ENCODE peak calls at places on chromosomes 11 and 22, in seven cellular contexts. Z, L, K, P, O, F and U are unnamed samples.

GRCh38 chr11:47907499-47907898 is 59.3 kb upstream of the NUP160 start:
- DNase-seq in F (no peak), O (no peak), P (no peak), L (no peak), Z (no peak), K (no peak), U (no peak)

GRCh38 chr11:7154881-7155344 is 66.1 kb downstream of the RBMXL2 start:
- DNase-seq in K (no peak), L (no peak), O (no peak), P (no peak), F (no peak), Z (no peak), U (no peak)

GRCh38 chr22:17366830-17367229 is 2.4 kb upstream of the CECR2 start:
- DNase-seq in L (peak), P (peak), Z (peak), F (peak), K (peak), O (peak), U (peak)

GRCh38 chr11:125164422-125165110 is at the start of gene PKNOX2:
- DNase-seq in L (peak), O (peak), K (peak), F (peak), P (peak), Z (peak), U (peak)

GRCh38 chr22:19717691-19718254 is 3.5 kb downstream of the SEPTIN5 start:
- DNase-seq in Z (peak), L (peak), K (no peak), P (peak), O (peak), F (no peak), U (peak)

GRCh38 chr22:46500201-46500600 is 37.2 kb downstream of the CELSR1 start:
- DNase-seq in O (no peak), Z (no peak), K (no peak), L (no peak), F (no peak), P (peak), U (no peak)

GRCh38 chr11:15074206-15075161 is 1.1 kb downstream of the CALCB start:
- DNase-seq in P (peak), L (peak), O (peak), Z (peak), K (peak), F (peak), U (peak)

GRCh38 chr11:2709429-2709828 is 9.6 kb upstream of the KCNQ1OT1 start:
- DNase-seq in Z (no peak), F (no peak), K (no peak), L (no peak), P (no peak), O (no peak), U (no peak)

GRCh38 chr11:101880208-101880607 is 34.6 kb upstream of the CEP126 start:
- DNase-seq in F (no peak), O (no peak), P (no peak), K (no peak), Z (peak), L (peak), U (peak)

GRCh38 chr11:6633422-6634408 is 14.5 kb upstream of the TPP1 start:
- DNase-seq in K (no peak), Z (no peak), L (no peak), F (no peak), P (no peak), O (no peak), U (no peak)

GRCh38 chr11:47998733-47999359 is 18.5 kb downstream of the PTPRJ start:
- DNase-seq in F (no peak), K (no peak), P (no peak), L (peak), O (no peak), Z (no peak), U (no peak)

GRCh38 chr11:69209936-69210659 is 54.4 kb downstream of the SMIM38 start:
- DNase-seq in Z (peak), P (no peak), F (no peak), L (no peak), O (no peak), K (peak), U (peak)

GRCh38 chr11:127003260-127003981 is 2.9 kb upstream of the KIRREL3 start:
- DNase-seq in O (no peak), L (peak), K (peak), P (peak), Z (peak), F (no peak), U (peak)

GRCh38 chr11:57288771-57289579 is 35.8 kb downstream of the TNKS1BP1 start:
- DNase-seq in K (no peak), F (no peak), O (no peak), Z (no peak), P (peak), L (no peak), U (no peak)

GRCh38 chr11:10385696-10386095 is 69.4 kb upstream of the AMPD3 start:
- DNase-seq in Z (no peak), F (no peak), K (no peak), O (no peak), P (no peak), L (no peak), U (no peak)

GRCh38 chr22:22818202-22818538 is 69.4 kb upstream of the IGLL5 start:
- DNase-seq in L (no peak), F (no peak), K (no peak), O (no peak), P (no peak), Z (no peak), U (no peak)

GRCh38 chr22:28799125-28799833 is 1.1 kb downstream of the XBP1 start:
- DNase-seq in P (no peak), L (peak), Z (peak), F (no peak), O (no peak), K (peak), U (no peak)

GRCh38 chr11:132846080-132846479 is 686.2 kb downstream of the OPCML start:
- DNase-seq in F (no peak), Z (no peak), P (no peak), O (no peak), K (no peak), L (no peak), U (no peak)

GRCh38 chr22:35460678-35461077 is 60.7 kb downstream of the MCM5 start:
- DNase-seq in F (no peak), O (no peak), Z (no peak), P (no peak), L (no peak), K (no peak), U (no peak)

GRCh38 chr22:32281092-32281491 is 25.9 kb upstream of the SLC5A4 start:
- DNase-seq in O (no peak), K (no peak), F (no peak), Z (no peak), P (no peak), L (peak), U (no peak)

GRCh38 chr22:42347281-42347824 is 76.9 kb upstream of the TCF20 start:
- DNase-seq in F (no peak), L (no peak), P (peak), O (no peak), Z (no peak), K (no peak), U (no peak)

GRCh38 chr11:46309669-46310288 is 32.3 kb downstream of the CREB3L1 start:
- DNase-seq in O (no peak), F (no peak), Z (peak), K (peak), P (no peak), L (no peak), U (no peak)

GRCh38 chr22:42644422-42645340 is 4.3 kb upstream of the ATP5MGL start:
- DNase-seq in P (no peak), O (peak), F (no peak), K (no peak), Z (no peak), L (no peak), U (no peak)

GRCh38 chr11:74442601-74443000 is 24.7 kb downstream of the KCNE3 start:
- DNase-seq in P (no peak), K (no peak), Z (no peak), O (no peak), L (peak), F (no peak), U (no peak)

GRCh38 chr22:44180706-44181032 is at the start of gene PARVG:
- DNase-seq in K (no peak), Z (peak), P (no peak), O (no peak), F (no peak), L (no peak), U (no peak)

GRCh38 chr11:69000831-69001245 is 12.2 kb downstream of the MRGPRF start:
- DNase-seq in F (peak), O (peak), Z (no peak), P (no peak), L (peak), K (no peak), U (no peak)

GRCh38 chr11:129061466-129062194 is 119.0 kb upstream of the TP53AIP1 start:
- DNase-seq in L (peak), K (no peak), Z (no peak), F (no peak), P (no peak), O (no peak), U (no peak)

GRCh38 chr11:76665921-76666351 is 4.6 kb downstream of the LRRC32 start:
- DNase-seq in F (peak), L (no peak), K (no peak), P (peak), Z (no peak), O (peak), U (no peak)

GRCh38 chr22:39254789-39255298 is 10.1 kb upstream of the PDGFB start:
- DNase-seq in Z (peak), L (peak), P (no peak), O (no peak), F (no peak), K (no peak), U (no peak)

GRCh38 chr22:39290724-39291161 is 28.7 kb downstream of the RPL3 start:
- DNase-seq in Z (peak), F (no peak), P (peak), O (peak), K (no peak), L (peak), U (no peak)

GRCh38 chr11:94271885-94272372 is 32.5 kb upstream of the IZUMO1R start:
- DNase-seq in F (no peak), L (no peak), Z (peak), P (no peak), O (no peak), K (no peak), U (no peak)

GRCh38 chr11:130124096-130124495 is 35.5 kb upstream of the ST14 start:
- DNase-seq in K (no peak), L (peak), F (no peak), Z (peak), O (peak), P (no peak), U (no peak)

GRCh38 chr11:79276900-79277299 is 163.9 kb downstream of the TENM4 start:
- DNase-seq in O (no peak), F (no peak), P (no peak), Z (no peak), K (no peak), L (no peak), U (no peak)

GRCh38 chr11:4025957-4026324 is 68.7 kb upstream of the RRM1 start:
- DNase-seq in F (no peak), P (no peak), Z (no peak), O (no peak), K (no peak), L (no peak), U (no peak)

GRCh38 chr11:42631223-42631843 is 680.5 kb upstream of the API5 start:
- DNase-seq in P (no peak), F (no peak), Z (no peak), K (no peak), O (no peak), L (peak), U (peak)

GRCh38 chr11:95793111-95793510 is 2.8 kb downstream of the CEP57 start:
- DNase-seq in O (no peak), F (no peak), K (no peak), P (no peak), Z (no peak), L (no peak), U (no peak)

GRCh38 chr22:24707477-24707816 is 67.1 kb downstream of the PIWIL3 start:
- DNase-seq in Z (no peak), P (no peak), L (peak), F (no peak), K (no peak), O (no peak), U (no peak)
- TF ChIP-seq CTCF in Z (no peak), P (no peak), L (no peak), F (no peak), K (peak), O (no peak), U (peak)

GRCh38 chr11:67312187-67313021 is 9.1 kb downstream of the SSH3 start:
- DNase-seq in P (no peak), L (peak), Z (no peak), O (peak), K (peak), F (no peak), U (no peak)

GRCh38 chr11:67309661-67310061 is 6.3 kb downstream of the SSH3 start:
- DNase-seq in L (no peak), Z (no peak), O (no peak), K (no peak), P (no peak), F (no peak), U (no peak)

GRCh38 chr11:67310246-67311050 is 7.1 kb downstream of the SSH3 start:
- DNase-seq in L (no peak), P (no peak), F (no peak), O (no peak), K (no peak), Z (no peak), U (no peak)

GRCh38 chr11:67311556-67312082 is 8.3 kb downstream of the SSH3 start:
- DNase-seq in F (no peak), P (no peak), Z (no peak), O (no peak), L (no peak), K (peak), U (no peak)

DNA sequence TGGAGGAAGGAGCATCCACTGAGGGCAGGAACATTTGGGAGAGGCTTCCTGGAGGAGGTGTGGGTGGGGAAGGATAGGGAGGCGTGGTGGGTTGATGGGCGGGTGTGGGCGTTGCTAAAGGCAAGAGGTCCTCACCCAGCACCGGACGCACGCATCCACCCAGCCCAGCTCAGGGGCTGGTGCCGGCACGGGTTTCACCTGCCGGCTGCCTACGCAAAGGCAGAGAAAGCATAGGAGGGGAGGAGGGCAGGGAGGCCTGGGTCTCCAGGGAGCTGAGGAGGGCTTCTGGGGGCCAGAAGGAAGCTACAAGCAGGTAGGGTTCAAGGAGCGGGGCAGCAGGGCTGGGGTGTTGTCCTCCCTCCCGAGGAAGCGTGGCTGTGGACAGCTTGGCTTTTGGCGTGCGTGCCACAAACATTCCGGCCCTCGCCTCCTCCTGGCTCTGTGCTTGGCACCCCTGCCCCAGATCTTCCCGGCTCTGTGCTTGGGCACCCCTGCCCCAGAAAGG is 7.8 kb downstream of the SSH3 start:
- DNase-seq in K (no peak), O (no peak), F (no peak), Z (no peak), L (no peak), P (no peak), U (no peak)
- TF ChIP-seq CTCF in K (no peak), O (no peak), F (no peak), Z (no peak), L (no peak), P (no peak), U (no peak)

DNA sequence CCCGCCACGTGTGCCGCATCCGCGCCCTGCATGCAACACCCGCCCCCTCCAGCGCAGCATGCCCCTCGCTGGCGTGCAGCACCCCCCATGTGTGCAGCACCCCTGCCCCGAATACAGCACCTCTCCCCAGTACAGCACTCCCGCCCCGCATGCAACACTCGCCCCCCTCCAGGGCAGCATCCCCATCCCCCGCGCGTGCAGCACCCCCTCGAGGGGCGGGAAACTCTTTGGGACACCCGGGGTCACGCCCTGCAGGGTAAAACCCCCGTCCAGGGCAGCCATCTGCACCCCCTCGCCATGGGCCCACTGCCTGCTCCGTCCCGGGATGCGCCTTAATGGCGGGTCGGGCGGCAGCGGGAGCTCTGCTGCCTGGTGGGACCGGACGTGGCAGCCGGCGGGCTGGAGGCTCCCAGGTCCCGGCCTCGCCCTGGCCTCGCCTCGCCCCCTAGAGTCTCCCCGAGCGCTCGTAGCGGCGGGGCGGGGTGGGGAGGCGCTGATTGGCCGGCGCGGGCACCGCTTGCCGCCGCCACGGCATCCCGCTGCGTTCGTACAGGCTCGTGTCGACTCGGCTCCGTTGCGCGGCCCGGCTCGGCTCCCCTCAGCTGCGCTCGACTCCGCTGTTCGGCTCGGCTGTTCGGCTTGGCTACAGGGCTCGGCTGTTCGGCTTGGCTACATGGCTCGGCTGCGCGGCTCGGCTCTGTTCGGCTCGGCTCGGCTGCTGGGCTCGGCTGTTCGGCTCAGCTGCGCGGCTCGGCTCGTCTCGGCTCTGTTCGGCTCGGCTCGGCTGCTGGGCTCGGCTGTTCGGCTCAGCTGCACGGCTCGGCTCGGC is 417 bp upstream of the BRSK2 start:
- DNase-seq in F (peak), P (peak), Z (peak), L (peak), O (peak), K (peak), U (peak)
- TF ChIP-seq CTCF in F (peak), P (no peak), Z (peak), L (peak), O (no peak), K (peak), U (peak)

DNA sequence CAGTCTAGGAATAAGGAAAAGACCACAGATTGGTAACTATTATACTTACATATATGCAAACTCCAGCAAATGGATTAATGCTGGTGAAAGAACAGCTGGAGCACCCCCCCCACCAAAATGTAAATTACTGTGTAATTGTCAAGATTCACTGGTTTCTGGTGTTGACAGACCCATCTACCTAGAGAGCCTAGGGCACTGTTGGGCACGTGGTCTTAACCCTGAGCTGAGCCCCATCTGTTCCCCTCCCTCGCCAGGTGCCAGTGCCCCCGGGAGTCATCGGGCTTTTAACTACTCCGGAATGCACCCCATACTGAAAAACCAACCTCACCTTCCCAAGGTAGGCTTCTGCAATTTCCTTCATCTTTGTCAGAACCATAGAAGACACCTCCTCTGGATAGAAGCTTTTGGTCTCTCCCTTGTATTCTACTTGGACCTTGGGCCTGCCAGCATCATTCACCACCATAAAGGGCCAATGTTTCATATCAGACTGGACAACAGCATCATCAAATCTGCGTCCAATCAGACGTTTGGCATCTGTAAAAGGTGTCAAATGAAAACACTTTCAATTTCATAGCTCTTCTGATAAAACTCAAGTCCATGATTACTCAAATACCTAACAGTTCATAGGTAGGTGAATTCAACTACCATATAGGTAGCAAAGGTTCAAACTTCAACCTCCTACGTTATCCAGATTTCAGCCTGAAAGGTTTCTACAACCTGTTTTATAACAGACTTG is 1.5 kb downstream of the HSPA8 start:
- DNase-seq in K (no peak), O (no peak), L (no peak), P (no peak), Z (no peak), F (no peak), U (no peak)
- TF ChIP-seq CTCF in K (no peak), O (no peak), L (no peak), P (no peak), Z (no peak), F (no peak), U (no peak)

DNA sequence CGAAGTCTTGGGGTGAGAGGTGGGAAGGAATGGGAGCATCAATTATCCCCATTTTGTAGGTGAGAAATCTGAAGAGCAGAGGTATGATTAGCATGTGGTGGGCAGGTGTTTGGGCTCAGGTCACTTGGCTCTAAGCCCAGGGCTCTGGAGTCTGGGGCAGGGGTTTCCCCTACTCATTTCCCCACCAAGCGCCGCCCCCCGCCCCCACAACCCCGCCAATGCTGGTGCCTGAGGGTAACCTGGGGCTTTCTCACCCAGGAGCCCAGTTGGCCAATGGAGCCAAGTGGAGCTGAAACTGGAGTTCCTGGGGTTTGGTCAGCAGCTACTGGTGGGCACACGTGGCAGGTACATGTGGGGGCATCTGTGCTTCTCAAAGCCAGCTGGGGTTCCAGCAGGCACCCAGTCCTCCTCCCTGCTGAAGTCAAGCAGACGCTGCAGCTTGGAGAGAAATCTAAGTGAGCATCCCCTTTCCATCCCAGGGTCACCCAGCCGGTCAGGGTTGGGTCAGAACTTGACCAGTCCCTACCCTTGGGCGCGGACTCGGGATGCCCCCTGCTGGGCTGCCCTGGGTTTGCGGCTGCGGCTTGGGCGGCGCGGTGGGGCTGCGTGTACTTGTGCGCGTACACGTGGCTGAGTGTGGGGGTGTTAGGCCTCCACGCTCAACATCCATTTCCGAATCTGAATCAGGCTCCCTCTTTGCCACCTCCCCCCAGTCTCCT is 1.6 kb upstream of the CHRM1 start:
- DNase-seq in Z (peak), P (peak), O (no peak), L (peak), F (peak), K (peak), U (no peak)
- TF ChIP-seq CTCF in Z (peak), P (peak), O (no peak), L (peak), F (peak), K (peak), U (peak)

DNA sequence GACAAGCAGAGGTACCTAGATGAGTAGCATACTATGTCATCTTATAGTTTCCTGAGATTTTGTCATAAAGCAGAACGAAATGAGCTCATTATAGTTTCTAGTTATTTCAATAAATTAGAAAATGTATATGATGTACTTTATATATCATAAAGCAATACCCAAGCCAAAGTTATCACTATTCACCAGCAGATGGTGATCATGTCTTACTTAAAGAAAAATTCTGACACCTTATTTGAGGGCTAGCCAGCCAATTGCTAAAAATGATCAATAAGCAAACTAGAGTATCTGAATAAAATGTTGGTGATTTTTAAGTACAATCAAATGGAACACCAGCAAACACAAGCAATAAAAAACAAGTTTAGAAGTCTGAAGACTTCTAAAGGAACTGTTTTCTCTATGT is 44.1 kb downstream of the RSF1 start:
- DNase-seq in K (peak), O (no peak), P (no peak), L (peak), F (no peak), Z (peak), U (no peak)
- TF ChIP-seq CTCF in K (peak), O (no peak), P (no peak), L (peak), F (peak), Z (peak), U (no peak)